ENCODE peak calls at places on chromosomes 16 and 17, in four cellular contexts. X is omental fat pad, H is body of pancreas, R is progenitor cell of endocrine pancreas. O is an unnamed sample.

GRCh38 chr16:79839851-79840321 is 239.3 kb upstream of the MAF start:
- DNase-seq in X (no peak), H (no peak), R (no peak), O (no peak)

GRCh38 chr17:71792966-71793365 is 327.9 kb upstream of the SOX9 start:
- DNase-seq in X (no peak), H (no peak), R (no peak), O (no peak)

GRCh38 chr16:87202346-87202745 is 114.8 kb downstream of the C16orf95 start:
- DNase-seq in X (no peak), H (no peak), R (no peak), O (no peak)

GRCh38 chr16:4517812-4518211 is 20.8 kb downstream of the CDIP1 start:
- DNase-seq in X (no peak), H (peak; percentile 57), R (peak; percentile 39), O (no peak)

GRCh38 chr17:1710807-1711553 is 803 bp upstream of the TLCD2 start:
- DNase-seq in X (no peak), H (no peak), R (no peak), O (no peak)

GRCh38 chr17:31869031-31869430 is 10.0 kb upstream of the COPRS start:
- DNase-seq in X (no peak), H (no peak), R (no peak), O (no peak)

GRCh38 chr17:74031314-74032080 is 172.0 kb upstream of the RPL38 start:
- DNase-seq in X (no peak), H (no peak), R (no peak), O (no peak)

GRCh38 chr17:5509482-5509881 is 23.1 kb downstream of the MIS12 start:
- DNase-seq in X (no peak), H (no peak), R (no peak), O (no peak)

GRCh38 chr16:2485811-2486507 is 11.0 kb downstream of the TBC1D24 start:
- DNase-seq in X (no peak), H (no peak), R (no peak), O (no peak)

GRCh38 chr16:87206646-87207451 is 110.3 kb downstream of the C16orf95 start:
- DNase-seq in X (no peak), H (no peak), R (no peak), O (no peak)

GRCh38 chr17:51487947-51488346 is 227.6 kb downstream of the UTP18 start:
- DNase-seq in X (no peak), H (no peak), R (no peak), O (no peak)

GRCh38 chr17:82296511-82297279 is 20.7 kb downstream of the CD7 start:
- DNase-seq in X (no peak), H (no peak), R (no peak), O (no peak)

GRCh38 chr17:640436-640835 is 74.2 kb downstream of the VPS53 start:
- DNase-seq in X (no peak), H (no peak), R (no peak), O (no peak)

GRCh38 chr17:32103476-32104113 is 38.7 kb upstream of the RHOT1 start:
- DNase-seq in X (no peak), H (peak; percentile 27), R (no peak), O (no peak)

GRCh38 chr17:28407130-28407973 is 1.3 kb upstream of the SLC46A1 start:
- DNase-seq in X (no peak), H (no peak), R (no peak), O (no peak)

GRCh38 chr17:11899494-11899893 is 97.8 kb downstream of the ZNF18 start:
- DNase-seq in X (no peak), H (no peak), R (no peak), O (no peak)

GRCh38 chr16:12724216-12724615 is 79.5 kb downstream of the CPPED1 start:
- DNase-seq in X (no peak), H (no peak), R (no peak), O (no peak)

GRCh38 chr16:49280861-49281331 is 742 bp downstream of the CBLN1 start:
- DNase-seq in X (no peak), H (no peak), R (no peak), O (no peak)

GRCh38 chr17:45314761-45315549 is 1.9 kb downstream of the MAP3K14 start:
- DNase-seq in X (no peak), H (no peak), R (no peak), O (no peak)

GRCh38 chr16:20291807-20292206 is 35.5 kb downstream of the GP2 start:
- DNase-seq in X (no peak), H (no peak), R (no peak), O (no peak)

GRCh38 chr17:66747561-66748275 is 87.2 kb upstream of the CACNG5 start:
- DNase-seq in X (no peak), H (no peak), R (no peak), O (no peak)

GRCh38 chr17:82230627-82231311 is 1.9 kb downstream of the SLC16A3 start:
- DNase-seq in X (no peak), H (peak; percentile 73), R (peak; percentile 53), O (no peak)

GRCh38 chr17:50661795-50662391 is 27.2 kb downstream of the ABCC3 start:
- DNase-seq in X (peak; percentile 41), H (peak; percentile 74), R (no peak), O (no peak)

GRCh38 chr17:67260051-67260987 is 15.3 kb upstream of the HELZ start:
- DNase-seq in X (no peak), H (peak; percentile 20), R (no peak), O (no peak)

GRCh38 chr17:75661531-75661930 is 5.4 kb downstream of the RECQL5 start:
- DNase-seq in X (no peak), H (no peak), R (no peak), O (no peak)

GRCh38 chr17:40342575-40343058 is 21.9 kb downstream of the GJD3 start:
- DNase-seq in X (no peak), H (no peak), R (no peak), O (no peak)

GRCh38 chr17:68346448-68346847 is 55.2 kb downstream of the ARSG start:
- DNase-seq in X (no peak), H (peak; percentile 9), R (no peak), O (no peak)

GRCh38 chr16:25135239-25135878 is 23.8 kb downstream of the LCMT1 start:
- DNase-seq in X (no peak), H (no peak), R (no peak), O (no peak)

GRCh38 chr16:66485361-66485760 is 58.3 kb downstream of the BEAN1 start:
- DNase-seq in X (no peak), H (no peak), R (no peak), O (peak; percentile 56)

DNA sequence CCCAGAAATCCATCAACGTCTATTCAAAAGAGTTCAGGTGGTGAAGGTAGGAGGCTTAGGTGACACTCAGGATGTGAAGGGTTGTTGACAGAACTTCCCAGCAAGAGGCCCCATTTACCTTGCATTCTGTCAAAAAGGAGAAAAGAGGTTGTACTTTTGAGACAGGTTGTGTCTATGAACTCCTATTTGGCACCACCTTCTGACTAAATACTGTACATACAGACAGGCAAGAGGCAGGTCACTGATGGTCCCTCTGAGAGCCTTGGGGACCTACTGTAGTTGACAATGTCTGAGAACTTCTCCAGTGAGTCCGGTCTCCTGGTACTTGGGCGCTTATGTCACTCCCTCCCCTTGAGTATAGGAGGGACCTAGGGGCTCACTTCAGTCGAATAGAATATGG is 479.3 kb upstream of the ZFHX3 start:
- DNase-seq in X (no peak), H (no peak), R (no peak), O (no peak)
- TF ChIP-seq CTCF in X (no peak), H (no peak), R (peak; percentile 22), O (peak; percentile 17)

GRCh38 chr17:37116802-37117201 is 168.0 kb downstream of the AATF start:
- DNase-seq in X (no peak), H (no peak), R (no peak), O (no peak)

GRCh38 chr17:37121616-37122015 is 172.9 kb downstream of the AATF start:
- DNase-seq in X (no peak), H (no peak), R (no peak), O (no peak)

GRCh38 chr17:37118738-37119137 is 170.0 kb downstream of the AATF start:
- DNase-seq in X (no peak), H (no peak), R (no peak), O (no peak)

DNA sequence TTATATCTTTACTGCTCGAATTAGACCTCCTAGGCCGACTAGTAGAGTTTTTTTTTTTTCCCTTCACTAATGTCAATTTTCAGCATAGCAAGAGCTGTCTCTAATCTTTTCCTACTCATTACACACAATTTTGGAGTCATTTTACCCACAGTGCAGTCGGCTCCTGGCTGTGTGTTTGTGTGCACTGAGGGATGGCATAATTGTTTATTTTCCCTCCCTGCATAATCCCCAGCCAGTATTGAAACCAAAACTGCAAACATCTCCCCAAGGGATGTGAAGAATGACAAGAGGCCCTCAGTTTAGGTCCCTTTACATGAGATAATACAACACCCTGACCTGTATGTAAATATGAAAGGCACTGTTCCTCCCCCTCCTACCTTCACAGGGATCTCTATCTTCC is 169.0 kb downstream of the AATF start:
- DNase-seq in X (no peak), H (no peak), R (no peak), O (no peak)
- TF ChIP-seq CTCF in X (no peak), H (no peak), R (no peak), O (no peak)

GRCh38 chr16:51971184-51971583 is 575.8 kb downstream of the TOX3 start:
- DNase-seq in X (no peak), H (peak; percentile 17), R (no peak), O (no peak)
- TF ChIP-seq CTCF in X (no peak), H (peak; percentile 13), R (peak; percentile 69), O (peak; percentile 74)

DNA sequence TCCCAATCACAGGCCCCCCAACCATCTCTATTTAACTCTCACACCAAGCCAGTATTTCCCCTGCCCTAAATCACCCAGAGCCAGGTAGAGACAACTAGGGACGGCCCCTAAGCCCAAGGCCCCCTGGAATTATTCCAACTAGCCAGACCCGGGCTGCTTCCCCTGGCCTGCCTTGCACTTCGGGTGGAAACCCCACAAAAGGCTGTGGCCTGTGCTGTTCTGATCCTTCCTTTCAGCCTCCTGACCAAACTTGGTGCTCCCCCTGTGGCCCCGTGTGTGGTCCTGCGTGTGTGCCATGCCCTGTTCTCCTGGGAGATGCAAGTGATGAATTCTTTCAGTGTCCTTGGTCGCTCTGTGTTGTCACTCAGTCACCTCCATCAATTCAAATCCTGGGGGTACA is 14.9 kb downstream of the CCL17 start:
- DNase-seq in X (no peak), H (no peak), R (no peak), O (no peak)
- TF ChIP-seq CTCF in X (no peak), H (no peak), R (no peak), O (no peak)

GRCh38 chr16:667780-668518 is at the start of gene RHOT2:
- DNase-seq in X (peak; percentile 74), H (peak; percentile 94), R (peak; percentile 89), O (peak; percentile 94)
- TF ChIP-seq CTCF in X (peak; percentile 82), H (peak; percentile 82), R (peak; percentile 94), O (peak; percentile 89)

DNA sequence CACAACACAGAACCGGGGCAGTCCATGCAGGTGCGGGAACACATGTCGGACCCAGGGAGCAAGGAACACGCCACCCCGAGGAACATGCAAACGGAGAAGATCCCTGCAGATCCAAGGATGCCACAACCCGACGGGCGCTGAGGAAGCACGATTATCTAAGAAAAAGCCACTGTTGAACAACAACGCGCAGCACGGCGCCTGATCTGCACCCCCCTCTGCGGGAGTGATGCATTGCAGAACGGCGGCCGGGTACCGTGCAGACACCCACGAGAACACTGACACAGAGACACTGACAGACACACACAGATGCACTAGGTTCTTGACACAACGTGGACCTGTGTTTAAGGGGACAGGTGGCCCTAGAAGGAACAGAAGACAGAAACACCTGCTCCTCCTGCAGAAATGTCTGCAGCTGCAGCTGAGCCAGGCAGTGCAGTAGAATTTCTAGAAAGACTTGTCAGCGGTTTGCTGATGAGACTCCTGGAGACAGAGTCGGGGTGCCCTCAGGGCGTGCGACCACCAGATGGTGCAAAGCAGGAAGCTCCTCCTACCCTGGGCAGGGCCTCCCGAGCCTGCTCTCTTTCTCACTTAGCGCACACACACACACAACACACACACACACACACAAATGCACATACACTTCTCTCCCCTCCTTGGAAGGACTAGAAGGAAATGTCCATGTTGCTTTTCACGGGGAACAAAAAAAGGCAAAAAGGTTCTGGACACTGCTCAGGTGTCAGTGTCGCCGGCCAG is 7.5 kb downstream of the NPTX1 start:
- DNase-seq in X (no peak), H (no peak), R (no peak), O (no peak)
- TF ChIP-seq CTCF in X (no peak), H (no peak), R (no peak), O (no peak)

O was measured in type B pancreatic cell.